ENCODE peak calls at places on chromosomes 6 and 20, in seven cellular contexts. R is CD8-positive, alpha-beta memory T cell; M is germinal center; V is T-helper 9 cell; X is GM12865; H is thoracic aorta; S is activated naive CD4-positive, alpha-beta T cell treated with anti-CD3 and anti-CD28 coated beads, Interleukin-2, amount 10 ng/mL, durations not matched to agents 7 days and 5 days. B is an unnamed sample.

GRCh38 chr20:62387993-62388635 is 1.2 kb downstream of the RPS21 start:
- DNase-seq in R (no peak), M (no peak), H (no peak), X (no peak), V (no peak), S (no peak), B (no peak)

GRCh38 chr20:58131111-58131510 is 97.3 kb downstream of the ANKRD60 start:
- DNase-seq in R (no peak), H (no peak), V (no peak), X (no peak), M (no peak), S (no peak), B (no peak)

GRCh38 chr6:158124288-158124687 is 43.8 kb downstream of the SERAC1 start:
- DNase-seq in V (no peak), X (no peak), S (no peak), H (no peak), M (no peak), R (no peak), B (no peak)

GRCh38 chr20:35171753-35172433 is at the start of gene PROCR:
- DNase-seq in H (peak; percentile 62), V (no peak), R (no peak), X (no peak), S (peak; percentile 23), M (no peak), B (peak; percentile 94)

GRCh38 chr6:149888659-149889058 is 9.3 kb downstream of the RAET1E start:
- DNase-seq in V (no peak), X (no peak), S (no peak), H (no peak), M (no peak), R (no peak), B (no peak)

GRCh38 chr20:49594143-49594928 is 26.4 kb upstream of the PTGIS start:
- DNase-seq in X (peak; percentile 82), V (no peak), S (peak; percentile 86), R (peak; percentile 10), H (no peak), M (no peak), B (no peak)

GRCh38 chr20:7695622-7696021 is 244.6 kb downstream of the HAO1 start:
- DNase-seq in H (no peak), R (no peak), V (no peak), X (no peak), S (no peak), M (no peak), B (no peak)

GRCh38 chr20:40481337-40481736 is 207.7 kb downstream of the MAFB start:
- DNase-seq in H (no peak), V (no peak), X (no peak), M (no peak), R (no peak), S (no peak), B (no peak)

GRCh38 chr6:167200806-167201205 is 43.0 kb upstream of the GPR31 start:
- DNase-seq in M (no peak), S (no peak), X (no peak), H (no peak), R (no peak), V (no peak), B (no peak)

GRCh38 chr20:61778485-61778863 is 287.2 kb downstream of the TAF4 start:
- DNase-seq in S (no peak), M (no peak), R (no peak), X (no peak), H (no peak), V (no peak), B (no peak)

GRCh38 chr6:105193647-105194046 is 13.8 kb upstream of the POPDC3 start:
- DNase-seq in M (no peak), X (no peak), S (no peak), R (no peak), V (no peak), H (no peak), B (no peak)

GRCh38 chr6:97322226-97322625 is 39.2 kb upstream of the MMS22L start:
- DNase-seq in R (no peak), X (no peak), H (no peak), S (no peak), M (no peak), V (no peak), B (no peak)

GRCh38 chr6:217048-217659 is 75.1 kb upstream of the DUSP22 start:
- DNase-seq in V (no peak), S (peak; percentile 40), X (peak; percentile 88), M (peak; percentile 69), H (no peak), R (no peak), B (no peak)

GRCh38 chr6:139597781-139598368 is 223.4 kb upstream of the CITED2 start:
- DNase-seq in R (no peak), S (no peak), X (no peak), M (no peak), H (peak; percentile 43), V (no peak), B (no peak)

GRCh38 chr6:393391-394221 is 2.1 kb downstream of the IRF4 start:
- DNase-seq in S (peak; percentile 45), X (peak; percentile 58), H (no peak), V (no peak), M (no peak), R (no peak), B (no peak)

GRCh38 chr6:89997456-89998445 is 103.5 kb downstream of the GJA10 start:
- DNase-seq in S (no peak), X (no peak), M (no peak), V (no peak), R (no peak), H (no peak), B (no peak)

GRCh38 chr6:455006-455585 is 63.5 kb downstream of the IRF4 start:
- DNase-seq in H (no peak), M (no peak), V (no peak), X (no peak), S (peak; percentile 41), R (no peak), B (no peak)

GRCh38 chr6:89567635-89568390 is 70.7 kb downstream of the LYRM2 start:
- DNase-seq in X (no peak), H (no peak), V (no peak), M (no peak), S (no peak), R (no peak), B (no peak)

GRCh38 chr6:43436577-43437282 is 9.4 kb downstream of the ABCC10 start:
- DNase-seq in X (no peak), S (no peak), H (no peak), M (no peak), V (no peak), R (no peak), B (no peak)

GRCh38 chr20:58127731-58128130 is 100.7 kb downstream of the ANKRD60 start:
- DNase-seq in X (no peak), S (no peak), H (no peak), V (no peak), M (no peak), R (no peak), B (no peak)

GRCh38 chr6:93654548-93654947 is 235.2 kb upstream of the EPHA7 start:
- DNase-seq in M (no peak), V (no peak), S (no peak), H (no peak), R (no peak), X (no peak), B (no peak)

GRCh38 chr20:47205577-47206123 is 150.8 kb downstream of the ZMYND8 start:
- DNase-seq in X (peak; percentile 82), S (no peak), V (no peak), R (no peak), M (peak; percentile 36), H (peak; percentile 21), B (no peak)

GRCh38 chr6:15296735-15297134 is 50.9 kb downstream of the JARID2 start:
- DNase-seq in V (no peak), X (peak; percentile 90), H (no peak), R (no peak), S (peak; percentile 53), M (no peak), B (no peak)

GRCh38 chr6:27368202-27368601 is 20.4 kb upstream of the ZNF391 start:
- DNase-seq in S (no peak), H (no peak), V (no peak), R (no peak), X (no peak), M (no peak), B (no peak)

GRCh38 chr20:25236450-25237304 is 11.2 kb upstream of the PYGB start:
- DNase-seq in R (no peak), V (no peak), H (no peak), M (no peak), X (no peak), S (no peak), B (no peak)

GRCh38 chr6:14165091-14165490 is 47.5 kb downstream of the CD83 start:
- DNase-seq in M (no peak), R (no peak), V (no peak), H (no peak), S (no peak), X (no peak), B (no peak)

GRCh38 chr6:14765106-14765505 is 480.8 kb upstream of the JARID2 start:
- DNase-seq in V (no peak), H (no peak), X (no peak), M (no peak), S (no peak), R (no peak), B (no peak)

GRCh38 chr6:63355632-63356031 is 35.8 kb upstream of the LGSN start:
- DNase-seq in S (no peak), V (no peak), H (no peak), M (no peak), X (no peak), R (no peak), B (no peak)

B was measured in Panc1.